ENCODE peak calls at places on chromosomes 11 and 22, in seven cellular contexts. J is NT2/D1, T is PC-3, D is NCI-H2029, G is nephron progenitor cell, W is pulmonary artery endothelial cell, S is fibroblast of mammary gland. C is an unnamed sample.

GRCh38 chr11:124474779-124475178 is 29.3 kb upstream of the OR8B8 start:
- DNase-seq in J (no peak), T (no peak), D (no peak), G (no peak), W (no peak), S (no peak), C (no peak)

GRCh38 chr11:12249590-12250260 is 127.6 kb upstream of the PARVA start:
- DNase-seq in J (no peak), T (no peak), D (peak), G (no peak), W (peak), S (no peak), C (no peak)

GRCh38 chr22:30267382-30268302 is 991 bp upstream of the OSM start:
- DNase-seq in J (no peak), T (no peak), D (no peak), G (no peak), W (no peak), S (no peak), C (no peak)

GRCh38 chr11:34840736-34841386 is 75.3 kb downstream of the APIP start:
- DNase-seq in J (peak), T (peak), D (peak), G (no peak), W (no peak), S (peak), C (no peak)

GRCh38 chr11:44643207-44643606 is 77.7 kb downstream of the CD82 start:
- DNase-seq in J (no peak), T (no peak), D (no peak), G (no peak), W (no peak), S (no peak), C (no peak)

GRCh38 chr11:33476945-33477584 is 219.9 kb downstream of the HIPK3 start:
- DNase-seq in J (no peak), T (peak), D (no peak), G (no peak), W (no peak), S (peak), C (no peak)

GRCh38 chr11:4123218-4123617 is 28.6 kb downstream of the RRM1 start:
- DNase-seq in J (no peak), T (no peak), D (no peak), G (no peak), W (no peak), S (no peak), C (no peak)

GRCh38 chr11:12981879-12982531 is 27.1 kb upstream of the RASSF10 start:
- DNase-seq in J (no peak), T (no peak), D (no peak), G (no peak), W (no peak), S (peak), C (no peak)

GRCh38 chr22:22703715-22704114 is 59.3 kb downstream of the GGTLC2 start:
- DNase-seq in J (no peak), T (peak), D (no peak), G (no peak), W (no peak), S (peak), C (no peak)

GRCh38 chr11:117806906-117807305 is 9.9 kb upstream of the DSCAML1 start:
- DNase-seq in J (no peak), T (no peak), D (no peak), G (no peak), W (no peak), S (no peak), C (no peak)

GRCh38 chr11:57512646-57513445 is 2.7 kb downstream of the SLC43A1 start:
- DNase-seq in J (no peak), T (no peak), D (no peak), G (no peak), W (no peak), S (no peak), C (no peak)

GRCh38 chr22:39309881-39310714 is 9.3 kb downstream of the RPL3 start:
- DNase-seq in J (no peak), T (peak), D (no peak), G (no peak), W (no peak), S (peak), C (no peak)

GRCh38 chr11:69539416-69540117 is 58.1 kb downstream of the LINC01488 start:
- DNase-seq in J (no peak), T (no peak), D (no peak), G (no peak), W (no peak), S (no peak), C (no peak)

C was measured in AG08396.